ENCODE peak calls at places on chromosome 11, in four cellular contexts. W is HCT116, M is IMR-90, E is GM23248. Q is an unnamed sample.
A peak's percentile ranks its signal among the peaks of the same experiment; 100 is the strongest.

GRCh38 chr11:28107331-28107725 is 628 bp downstream of the KIF18A start:
- DNase-seq in W (no peak), M (peak; percentile 37), E (peak; percentile 63), Q (no peak)

GRCh38 chr11:65041206-65042035 is at the start of gene SAC3D1:
- DNase-seq in W (peak; percentile 19), M (peak; percentile 17), E (peak; percentile 75), Q (peak; percentile 54)

GRCh38 chr11:3808846-3809623 is 675 bp downstream of the PGAP2 start:
- DNase-seq in W (peak; percentile 62), M (peak; percentile 41), E (peak; percentile 68), Q (peak; percentile 35)

GRCh38 chr11:134584706-134585445 is 172.8 kb upstream of the B3GAT1 start:
- DNase-seq in W (no peak), M (no peak), E (no peak), Q (peak; percentile 26)

GRCh38 chr11:64007160-64007628 is 21.0 kb downstream of the OTUB1 start:
- DNase-seq in W (no peak), M (no peak), E (peak; percentile 82), Q (peak; percentile 52)

GRCh38 chr11:1149545-1149944 is 8.2 kb upstream of the MUC5AC start:
- DNase-seq in W (no peak), M (no peak), E (no peak), Q (no peak)

GRCh38 chr11:64378335-64378884 is 19.4 kb downstream of the RPS6KA4 start:
- DNase-seq in W (no peak), M (no peak), E (peak; percentile 70), Q (no peak)

GRCh38 chr11:3614742-3615171 is 27.0 kb downstream of the ART5 start:
- DNase-seq in W (no peak), M (no peak), E (peak; percentile 55), Q (peak; percentile 18)

GRCh38 chr11:22577854-22578253 is 47.8 kb downstream of the FANCF start:
- DNase-seq in W (no peak), M (no peak), E (no peak), Q (no peak)

GRCh38 chr11:113289341-113290187 is 24.8 kb upstream of the TTC12 start:
- DNase-seq in W (peak; percentile 21), M (peak; percentile 38), E (peak; percentile 71), Q (no peak)

GRCh38 chr11:23903044-23903704 is 593.7 kb upstream of the LUZP2 start:
- DNase-seq in W (no peak), M (peak; percentile 95), E (peak; percentile 85), Q (peak; percentile 37)

GRCh38 chr11:46249103-46249942 is 28.1 kb upstream of the CREB3L1 start:
- DNase-seq in W (no peak), M (peak; percentile 67), E (peak; percentile 31), Q (no peak)

GRCh38 chr11:95111923-95112540 is 22.4 kb downstream of the ENDOD1 start:
- DNase-seq in W (no peak), M (no peak), E (no peak), Q (peak; percentile 60)

GRCh38 chr11:35427158-35427557 is 7.8 kb upstream of the SLC1A2 start:
- DNase-seq in W (no peak), M (peak; percentile 54), E (peak; percentile 78), Q (no peak)

GRCh38 chr11:122910775-122911174 is 28.2 kb downstream of the JHY start:
- DNase-seq in W (peak; percentile 8), M (peak; percentile 38), E (peak; percentile 51), Q (no peak)

GRCh38 chr11:122723576-122723975 is 68.1 kb downstream of the UBASH3B start:
- DNase-seq in W (no peak), M (peak; percentile 45), E (peak; percentile 38), Q (peak; percentile 23)

GRCh38 chr11:86704710-86705109 is 32.3 kb upstream of the ME3 start:
- DNase-seq in W (no peak), M (no peak), E (no peak), Q (no peak)

GRCh38 chr11:10934293-10934850 is 76.5 kb upstream of the ZBED5 start:
- DNase-seq in W (peak; percentile 35), M (no peak), E (no peak), Q (no peak)

GRCh38 chr11:101049123-101049522 is 80.5 kb downstream of the PGR start:
- DNase-seq in W (no peak), M (no peak), E (no peak), Q (peak; percentile 33)

GRCh38 chr11:132234878-132235277 is 864.5 kb downstream of the NTM start:
- DNase-seq in W (no peak), M (peak; percentile 93), E (peak; percentile 76), Q (no peak)

GRCh38 chr11:16587670-16588069 is 150.8 kb upstream of the C11orf58 start:
- DNase-seq in W (no peak), M (no peak), E (no peak), Q (no peak)

GRCh38 chr11:134791102-134791501 is 379.1 kb upstream of the B3GAT1 start:
- DNase-seq in W (no peak), M (no peak), E (no peak), Q (peak; percentile 13)

GRCh38 chr11:2742611-2743426 is 43.0 kb upstream of the KCNQ1OT1 start:
- DNase-seq in W (no peak), M (no peak), E (no peak), Q (no peak)

GRCh38 chr11:123020968-123021367 is 39.3 kb upstream of the BSX start:
- DNase-seq in W (peak; percentile 33), M (peak; percentile 49), E (peak; percentile 84), Q (peak; percentile 6)

GRCh38 chr11:74647404-74647803 is 55.0 kb downstream of the POLD3 start:
- DNase-seq in W (no peak), M (peak; percentile 68), E (no peak), Q (no peak)

GRCh38 chr11:2687223-2687530 is 12.6 kb downstream of the KCNQ1OT1 start:
- DNase-seq in W (no peak), M (no peak), E (no peak), Q (no peak)

GRCh38 chr11:100738701-100739100 is 51.6 kb downstream of the ARHGAP42 start:
- DNase-seq in W (no peak), M (no peak), E (no peak), Q (no peak)

GRCh38 chr11:131895865-131896264 is 525.5 kb downstream of the NTM start:
- DNase-seq in W (no peak), M (no peak), E (peak; percentile 8), Q (no peak)

GRCh38 chr11:57425565-57426438 is 1.1 kb downstream of the SLC43A3 start:
- DNase-seq in W (no peak), M (peak; percentile 14), E (peak; percentile 79), Q (peak; percentile 34)

GRCh38 chr11:130737041-130737830 is 179.0 kb downstream of the SNX19 start:
- DNase-seq in W (no peak), M (no peak), E (no peak), Q (peak; percentile 21)

GRCh38 chr11:118868659-118869058 is 15.0 kb upstream of the CXCR5 start:
- DNase-seq in W (no peak), M (no peak), E (no peak), Q (peak; percentile 17)
- H3K4me3 ChIP-seq in W (no peak overlapping the region), M (no peak overlapping the region), E (no peak overlapping the region), Q (no peak overlapping the region)

GRCh38 chr11:106442032-106442431 is 364.6 kb downstream of the AASDHPPT start:
- DNase-seq in W (no peak), M (no peak), E (no peak), Q (no peak)

GRCh38 chr11:106447631-106448191 is 370.2 kb downstream of the AASDHPPT start:
- DNase-seq in W (no peak), M (no peak), E (peak; percentile 8), Q (no peak)

GRCh38 chr11:106446302-106446701 is 368.8 kb downstream of the AASDHPPT start:
- DNase-seq in W (no peak), M (no peak), E (no peak), Q (no peak)

GRCh38 chr11:106449756-106450155 is 372.3 kb downstream of the AASDHPPT start:
- DNase-seq in W (no peak), M (no peak), E (no peak), Q (no peak)

DNA sequence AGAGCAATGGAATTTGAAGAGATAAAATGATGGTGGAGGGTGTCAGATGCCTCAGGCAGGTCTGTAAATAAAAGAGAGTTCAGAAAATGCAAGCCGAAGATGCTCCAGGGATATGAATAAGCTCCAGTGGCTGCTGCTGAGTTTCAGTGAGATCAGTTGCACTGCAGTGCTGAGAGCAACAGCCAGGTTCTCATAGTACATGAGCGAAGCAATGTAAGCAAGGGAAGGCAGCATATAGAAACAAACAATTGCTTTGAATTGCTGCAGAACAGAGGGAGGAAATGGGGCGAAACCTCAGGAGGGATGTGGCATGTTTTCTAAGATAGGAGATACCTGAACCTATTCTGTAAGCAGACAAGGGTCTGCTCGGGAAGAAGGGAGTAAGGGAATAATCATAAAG is 369.5 kb downstream of the AASDHPPT start:
- DNase-seq in W (no peak), M (no peak), E (no peak), Q (no peak)
- H2AFZ ChIP-seq in W (no peak overlapping the region), M (peak overlapping the region; percentile 38), E (peak overlapping the region; percentile 16), Q (no peak overlapping the region)

DNA sequence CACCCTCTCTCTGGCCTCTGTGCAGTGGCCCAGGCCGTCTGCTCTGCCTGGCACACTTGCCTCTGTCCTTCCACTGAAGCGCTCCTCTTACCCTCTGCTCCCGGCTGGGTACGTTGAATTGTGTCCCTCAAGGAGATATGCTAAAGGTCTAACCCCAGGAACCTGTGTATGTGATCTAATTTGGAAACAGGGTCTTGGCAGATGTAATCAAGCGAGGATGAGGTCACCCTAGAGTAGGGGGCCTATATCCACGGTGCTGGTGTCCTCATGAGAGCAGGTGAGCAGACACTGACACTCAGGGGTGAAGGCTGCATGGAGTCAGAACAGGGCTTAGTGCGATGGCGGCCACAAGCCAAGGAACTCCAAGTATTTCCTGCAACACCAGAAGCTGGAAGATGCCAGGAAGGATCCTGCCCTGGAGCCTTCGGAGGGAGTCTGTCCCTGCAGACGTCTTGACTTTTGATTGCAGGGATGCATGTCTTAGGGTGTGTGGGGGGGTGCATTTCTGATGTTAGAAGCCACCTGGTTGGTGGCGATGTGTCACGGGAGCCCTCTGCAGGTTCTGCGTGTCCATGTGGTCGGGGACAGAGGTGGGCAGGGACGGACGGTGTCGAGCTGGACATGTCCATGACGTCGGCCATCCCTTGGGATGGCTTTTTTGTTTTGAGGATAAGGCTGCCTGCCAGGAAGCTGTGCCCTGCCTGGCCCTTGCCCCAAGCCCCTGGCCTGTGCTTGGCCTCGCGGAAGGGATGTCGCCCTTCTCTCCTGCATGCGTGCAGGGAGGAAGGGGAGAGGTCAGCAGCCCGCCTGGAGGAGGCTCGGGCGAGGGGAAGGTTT is 68.6 kb downstream of the LRP5 start:
- DNase-seq in W (no peak), M (peak; percentile 11), E (no peak), Q (peak; percentile 36)
- H3K4me1 ChIP-seq in W (no peaks in the 10 kb centered on the region), M (peaks cover 20% of the 10 kb centered on the region), E (no peaks in the 10 kb centered on the region), Q (peaks cover 56% of the 10 kb centered on the region)

GRCh38 chr11:84923489-84923888 is 703.7 kb downstream of the DLG2 start:
- DNase-seq in W (no peak), M (no peak), E (no peak), Q (no peak)

GRCh38 chr11:84924290-84924689 is 702.9 kb downstream of the DLG2 start:
- DNase-seq in W (no peak), M (no peak), E (no peak), Q (no peak)

GRCh38 chr11:84922836-84923235 is 704.3 kb downstream of the DLG2 start:
- DNase-seq in W (no peak), M (no peak), E (peak; percentile 18), Q (no peak)

DNA sequence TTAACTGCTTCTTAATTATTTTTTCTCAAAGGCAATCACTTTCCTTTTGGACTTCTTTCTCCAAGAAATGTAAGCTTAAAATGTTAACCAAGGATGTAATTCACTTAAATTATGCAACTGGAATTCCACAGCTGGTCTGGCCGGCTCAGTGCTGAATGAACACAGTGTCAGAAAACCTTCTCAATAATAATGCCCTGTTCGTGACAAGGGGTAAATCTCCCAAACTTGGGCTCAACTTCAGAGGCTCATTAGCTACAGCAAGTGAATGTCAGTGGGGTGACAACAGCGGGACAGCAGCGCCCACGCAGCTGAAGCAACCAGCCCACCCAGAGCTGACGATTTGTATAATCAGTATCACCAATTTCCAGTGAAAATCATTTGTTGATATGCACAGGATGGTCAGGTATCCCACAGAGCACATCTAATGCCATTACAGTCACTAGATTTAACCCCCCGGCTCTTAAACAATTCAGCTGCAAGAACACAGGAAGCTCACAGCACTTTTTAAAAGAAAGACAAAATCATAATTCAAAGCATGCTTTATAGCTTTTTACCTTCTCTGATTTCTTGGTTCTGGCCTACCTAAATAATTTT is 704.8 kb downstream of the DLG2 start:
- DNase-seq in W (no peak), M (no peak), E (peak; percentile 32), Q (no peak)
- H3K4me3 ChIP-seq in W (no peak overlapping the region), M (no peak overlapping the region), E (peak overlapping the region; percentile 52), Q (no peak overlapping the region)

Q was measured in PC-9.